ENCODE peak calls at places on chromosomes 2 and 18, in five cellular contexts. I is AG09319, D is GM13977, O is endothelial cell, E is AG04449. M is an unnamed sample.

GRCh38 chr18:22467760-22468553 is 50.2 kb upstream of the CTAGE1 start:
- DNase-seq in E (peak; percentile 92), I (peak; percentile 91), O (no peak), D (no peak), M (no peak)

GRCh38 chr18:55779461-55779710 is 191.4 kb upstream of the TCF4 start:
- DNase-seq in O (no peak), I (no peak), D (no peak), E (no peak), M (no peak)

GRCh38 chr2:950627-950992 is at the start of gene SNTG2:
- DNase-seq in O (peak; percentile 59), E (no peak), D (peak; percentile 79), I (no peak), M (peak; percentile 46)

GRCh38 chr18:10240276-10240675 is 214.2 kb upstream of the APCDD1 start:
- DNase-seq in D (no peak), I (no peak), O (no peak), E (no peak), M (no peak)

GRCh38 chr2:241584446-241584845 is 25.9 kb downstream of the BOK start:
- DNase-seq in O (no peak), I (no peak), E (no peak), D (no peak), M (no peak)

GRCh38 chr2:48157150-48157549 is 250.9 kb upstream of the FBXO11 start:
- DNase-seq in E (no peak), O (no peak), D (no peak), I (no peak), M (no peak)

GRCh38 chr2:172326211-172326509 is 101.2 kb upstream of the ITGA6 start:
- DNase-seq in D (no peak), E (no peak), O (no peak), I (no peak), M (no peak)

GRCh38 chr2:111162718-111163331 is 42.1 kb downstream of the BCL2L11 start:
- DNase-seq in E (no peak), I (no peak), D (no peak), O (peak; percentile 30), M (no peak)

GRCh38 chr2:12428324-12428723 is 288.4 kb upstream of the TRIB2 start:
- DNase-seq in E (no peak), I (no peak), D (no peak), O (no peak), M (no peak)

GRCh38 chr2:72116081-72116533 is 31.6 kb downstream of the CYP26B1 start:
- DNase-seq in O (peak; percentile 43), E (no peak), I (no peak), D (no peak), M (no peak)
- TF ChIP-seq CTCF in O (peak; percentile 49), E (peak; percentile 54), I (peak; percentile 21), D (peak; percentile 22), M (no peak)

DNA sequence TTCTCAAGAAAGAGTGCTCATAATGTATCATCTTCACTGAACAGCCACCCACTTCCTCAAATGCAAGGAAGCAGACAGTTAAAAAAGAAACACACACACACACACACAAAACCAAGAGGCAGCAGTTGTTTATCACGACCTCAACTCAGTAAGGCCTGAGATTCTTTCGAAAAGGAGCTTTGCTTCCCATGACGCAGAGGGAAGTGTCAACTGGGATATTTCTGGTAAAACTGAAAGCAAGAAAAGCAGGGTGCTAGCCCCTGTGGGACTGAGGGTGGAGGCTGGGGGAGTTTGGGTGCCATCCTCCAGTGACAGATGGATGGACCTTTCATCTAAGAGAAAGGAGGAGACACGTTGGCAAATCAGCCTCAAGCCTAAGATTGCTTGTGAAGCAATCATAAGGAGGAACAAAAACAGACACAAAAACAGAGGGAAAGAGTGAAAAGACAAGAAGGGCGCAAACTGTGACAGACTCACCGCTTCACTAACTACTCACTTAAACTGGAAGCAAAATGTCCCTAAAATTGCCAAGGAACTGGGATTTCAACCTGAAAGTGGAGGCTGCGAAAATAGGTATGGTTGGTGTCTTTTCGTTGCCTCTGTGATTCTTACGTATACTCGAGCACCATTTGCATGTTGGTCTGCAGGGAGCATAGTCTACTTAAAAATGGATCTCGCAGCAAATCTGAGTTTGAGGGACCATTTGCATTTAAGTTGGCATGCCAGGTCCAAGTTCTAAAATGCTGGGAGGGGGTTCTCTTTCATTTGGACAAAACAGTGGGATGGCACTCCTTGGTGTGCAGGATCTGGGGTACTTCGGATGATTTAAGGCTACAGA is at the start of gene ARHGAP25:
- DNase-seq in D (no peak), I (no peak), O (no peak), E (no peak), M (peak; percentile 44)
- TF ChIP-seq CTCF in D (no peak), I (no peak), O (no peak), E (no peak), M (peak; percentile 17)

GRCh38 chr18:26459340-26459739 is 89.0 kb downstream of the KCTD1 start:
- DNase-seq in E (no peak), I (no peak), O (no peak), D (no peak), M (no peak)

GRCh38 chr18:26458526-26459232 is 89.7 kb downstream of the KCTD1 start:
- DNase-seq in O (no peak), D (peak; percentile 63), I (no peak), E (no peak), M (peak; percentile 74)

GRCh38 chr18:26456070-26456491 is 92.3 kb downstream of the KCTD1 start:
- DNase-seq in E (no peak), I (no peak), D (no peak), O (no peak), M (no peak)

GRCh38 chr18:26457195-26457594 is 91.2 kb downstream of the KCTD1 start:
- DNase-seq in I (no peak), O (no peak), D (no peak), E (no peak), M (no peak)

DNA sequence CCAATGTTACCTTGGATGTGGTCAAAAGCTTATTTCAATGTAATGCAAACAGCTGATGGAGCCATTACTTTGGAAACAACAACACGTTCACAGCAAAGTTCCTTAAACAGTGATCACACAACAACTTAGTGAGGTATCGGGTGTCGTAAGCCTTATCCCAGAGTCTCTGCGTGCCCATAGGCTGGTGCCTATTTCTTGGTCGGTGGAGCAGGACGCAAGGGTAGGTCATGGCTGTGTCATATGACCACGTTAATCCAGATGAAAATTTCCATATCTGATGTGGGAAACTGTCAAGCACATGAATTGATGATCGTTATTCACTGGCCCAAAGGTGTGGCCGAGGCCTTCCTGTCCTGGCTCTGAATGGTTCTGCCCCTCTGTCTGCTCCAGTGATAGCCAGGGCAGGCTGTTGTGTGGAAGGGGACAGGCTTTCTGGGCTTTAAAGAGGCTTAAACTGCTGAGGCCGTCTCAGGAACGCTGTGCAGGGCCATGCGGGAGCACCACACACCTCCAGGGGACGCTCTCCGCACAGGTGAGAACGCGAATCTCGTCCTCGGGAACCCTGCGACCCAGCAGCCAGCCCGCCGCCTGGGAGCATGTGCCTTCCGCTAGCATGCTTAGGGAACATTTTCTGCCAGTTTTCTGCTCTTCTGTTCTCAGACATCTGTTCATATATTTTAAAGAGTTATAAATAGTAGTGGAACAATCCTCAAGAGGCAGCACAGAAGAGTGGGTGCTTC is 90.6 kb downstream of the KCTD1 start:
- DNase-seq in E (no peak), I (no peak), D (no peak), O (peak; percentile 66), M (no peak)
- TF ChIP-seq CTCF in E (no peak), I (no peak), D (no peak), O (peak; percentile 40), M (no peak)

DNA sequence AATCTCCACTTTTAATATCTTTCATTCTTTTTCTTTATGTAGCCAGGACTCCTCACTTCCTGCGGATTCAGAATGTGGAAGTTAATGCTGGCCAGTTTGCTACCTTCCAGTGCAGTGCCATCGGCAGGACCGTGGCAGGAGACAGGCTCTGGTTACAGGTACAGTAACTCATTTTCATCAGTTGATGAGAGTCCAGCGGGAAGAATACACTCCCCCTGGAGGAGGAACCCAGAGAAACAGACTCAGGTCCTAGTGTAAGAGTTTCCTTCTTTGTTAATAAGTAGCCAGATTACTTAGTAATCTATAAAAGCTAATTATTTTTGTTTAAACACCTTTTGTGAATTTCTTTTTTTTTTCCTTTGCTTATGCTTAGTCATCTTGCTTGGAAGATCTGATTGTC is 359.4 kb downstream of the PTPRM start:
- DNase-seq in D (no peak), I (no peak), O (peak; percentile 26), E (no peak), M (no peak)
- TF ChIP-seq CTCF in D (no peak), I (no peak), O (peak; percentile 22), E (no peak), M (no peak)

DNA sequence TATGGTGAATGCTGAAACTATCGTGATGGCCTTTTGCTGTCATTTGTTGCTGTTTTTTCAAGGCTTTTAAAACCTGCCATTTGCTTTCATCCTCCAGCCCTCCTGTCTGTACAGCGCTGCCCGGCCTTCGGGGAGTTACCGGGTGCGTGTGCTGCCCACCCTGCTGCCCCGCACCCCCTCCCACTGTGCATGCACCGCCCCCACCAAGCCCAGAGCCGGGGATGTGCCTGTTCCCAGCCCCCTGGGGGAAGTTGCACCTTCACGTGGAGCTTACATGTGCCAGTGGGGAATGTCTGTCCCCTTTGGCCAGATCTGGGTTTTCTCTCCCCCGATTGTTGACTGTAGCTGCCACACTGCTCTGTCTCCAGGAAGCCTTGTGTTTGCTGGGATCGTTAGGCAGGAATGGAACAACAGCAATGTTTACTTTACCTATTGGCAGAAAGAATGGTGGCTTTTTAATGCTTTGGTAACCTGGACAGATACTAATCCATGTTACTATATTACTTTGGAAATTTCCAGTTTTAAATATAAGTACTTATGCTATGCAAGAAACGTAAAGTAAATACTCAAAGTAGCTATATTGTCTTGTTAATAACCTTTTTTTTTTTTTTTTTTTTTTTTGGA is 64.8 kb upstream of the RBM44 start:
- DNase-seq in I (no peak), O (no peak), D (no peak), E (no peak), M (no peak)
- TF ChIP-seq CTCF in I (no peak), O (no peak), D (no peak), E (no peak), M (no peak)

DNA sequence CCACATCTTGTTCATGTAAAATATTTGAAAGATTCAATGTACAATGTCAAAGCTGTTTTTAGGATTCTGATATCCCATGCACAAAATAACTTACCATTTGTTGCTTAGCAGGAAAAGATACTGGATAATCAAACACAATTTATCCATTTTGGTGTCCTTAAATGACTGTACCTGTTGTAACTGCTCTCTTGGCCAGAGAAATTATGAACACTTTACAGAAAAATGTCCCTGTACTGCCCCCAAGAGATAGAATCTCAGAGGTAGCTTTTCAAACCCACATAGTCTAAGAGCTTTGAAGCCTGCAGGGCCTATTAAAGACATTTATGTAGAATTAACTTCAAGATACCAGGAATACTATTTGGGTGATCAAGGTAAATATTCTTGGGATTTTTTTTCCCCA is 12.2 kb upstream of the ME2 start:
- DNase-seq in O (no peak), D (peak; percentile 34), E (no peak), I (no peak), M (peak; percentile 31)
- TF ChIP-seq CTCF in O (no peak), D (peak; percentile 50), E (no peak), I (peak; percentile 28), M (peak; percentile 42)

DNA sequence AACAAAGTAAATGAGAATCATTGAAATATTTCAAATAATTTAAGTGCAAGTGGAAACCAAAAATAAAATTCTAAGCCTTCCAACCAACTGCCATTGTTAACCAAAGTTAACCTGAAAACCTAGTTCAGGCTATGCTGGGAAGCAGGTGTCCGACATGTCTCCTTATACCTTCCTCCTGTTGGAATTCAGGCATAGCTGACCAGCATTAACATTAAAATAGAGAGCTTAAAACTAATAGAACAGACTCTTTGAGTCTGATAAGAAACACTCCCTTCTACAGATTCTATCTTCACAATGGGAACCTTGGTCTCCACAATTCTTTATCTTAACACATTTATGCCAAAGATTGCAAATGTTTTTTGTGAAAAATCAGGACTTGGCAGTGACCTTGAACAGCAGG is 1004.9 kb upstream of the NRXN1 start:
- DNase-seq in I (no peak), D (no peak), O (no peak), E (no peak), M (no peak)
- TF ChIP-seq CTCF in I (no peak), D (no peak), O (no peak), E (no peak), M (no peak)

M was measured in GM10248.